ENCODE peak calls at places on chromosomes 13 and 19, in four cellular contexts. One of them, this sample, is unnamed.

GRCh38 chr19:31260171-31260933 is 88.9 kb downstream of the TSHZ3 start:
- DNase-seq in GM12878: no peak
- DNase-seq in K562: no peak
- DNase-seq in HL-60: no peak
- DNase-seq in this sample: no peak

GRCh38 chr13:112213467-112214245 is 146.7 kb downstream of the SOX1 start:
- DNase-seq in GM12878: no peak
- DNase-seq in HL-60: no peak
- DNase-seq in K562: no peak
- DNase-seq in this sample: no peak

GRCh38 chr19:8368136-8368535 is 4.2 kb downstream of the ANGPTL4 start:
- DNase-seq in GM12878: no peak
- DNase-seq in HL-60: no peak
- DNase-seq in K562: no peak
- DNase-seq in this sample: no peak

GRCh38 chr13:65889368-65889767 is 1340.8 kb downstream of the PCDH9 start:
- DNase-seq in GM12878: no peak
- DNase-seq in HL-60: no peak
- DNase-seq in K562: no peak
- DNase-seq in this sample: no peak

GRCh38 chr19:8311461-8312260 is 3.5 kb upstream of the CD320 start:
- DNase-seq in K562: no peak
- DNase-seq in GM12878: no peak
- DNase-seq in HL-60: no peak
- DNase-seq in this sample: no peak

GRCh38 chr19:1361601-1362384 is 21.9 kb upstream of the NDUFS7 start:
- DNase-seq in HL-60: no peak
- DNase-seq in GM12878: no peak
- DNase-seq in K562: no peak
- DNase-seq in this sample: no peak

GRCh38 chr13:76829572-76830327 is 56.5 kb downstream of the KCTD12 start:
- DNase-seq in HL-60: no peak
- DNase-seq in GM12878: no peak
- DNase-seq in K562: no peak
- DNase-seq in this sample: no peak

GRCh38 chr19:6668696-6669095 is 1.3 kb downstream of the TNFSF14 start:
- DNase-seq in K562: no peak
- DNase-seq in HL-60: no peak
- DNase-seq in GM12878: no peak
- DNase-seq in this sample: no peak

GRCh38 chr13:62512194-62513141 is 1096.8 kb upstream of the PCDH20 start:
- DNase-seq in GM12878: peak
- DNase-seq in HL-60: no peak
- DNase-seq in K562: peak
- DNase-seq in this sample: no peak

GRCh38 chr19:5341448-5341820 is 822 bp upstream of the PTPRS start:
- DNase-seq in HL-60: no peak
- DNase-seq in GM12878: no peak
- DNase-seq in K562: no peak
- DNase-seq in this sample: no peak

GRCh38 chr13:51258612-51259358 is 36.6 kb downstream of the FAM124A start:
- DNase-seq in K562: no peak
- DNase-seq in HL-60: no peak
- DNase-seq in GM12878: no peak
- DNase-seq in this sample: no peak

GRCh38 chr19:38917921-38918491 is 6.0 kb upstream of the CCER2 start:
- DNase-seq in GM12878: no peak
- DNase-seq in K562: no peak
- DNase-seq in HL-60: no peak
- DNase-seq in this sample: no peak

GRCh38 chr13:90800082-90800746 is 547.3 kb upstream of the MIR17HG start:
- DNase-seq in GM12878: no peak
- DNase-seq in HL-60: no peak
- DNase-seq in K562: no peak
- DNase-seq in this sample: no peak

GRCh38 chr13:68927387-68928026 is 1180.1 kb upstream of the ATXN8OS start:
- DNase-seq in HL-60: no peak
- DNase-seq in K562: peak
- DNase-seq in GM12878: no peak
- DNase-seq in this sample: no peak

GRCh38 chr13:31697290-31697689 is 42.0 kb upstream of the RXFP2 start:
- DNase-seq in K562: no peak
- DNase-seq in HL-60: no peak
- DNase-seq in GM12878: no peak
- DNase-seq in this sample: no peak

GRCh38 chr19:1107655-1108261 is 4.0 kb downstream of the GPX4 start:
- DNase-seq in K562: no peak
- DNase-seq in HL-60: no peak
- DNase-seq in GM12878: no peak
- DNase-seq in this sample: no peak

GRCh38 chr19:1040476-1041271 is 767 bp downstream of the ABCA7 start:
- DNase-seq in K562: peak
- DNase-seq in GM12878: peak
- DNase-seq in HL-60: peak
- DNase-seq in this sample: peak

GRCh38 chr19:35868823-35869326 is 501 bp downstream of the APLP1 start:
- DNase-seq in GM12878: no peak
- DNase-seq in HL-60: no peak
- DNase-seq in K562: no peak
- DNase-seq in this sample: no peak

GRCh38 chr13:114004416-114005205 is 30.7 kb upstream of the C13orf46 start:
- DNase-seq in HL-60: no peak
- DNase-seq in GM12878: no peak
- DNase-seq in K562: peak
- DNase-seq in this sample: no peak

GRCh38 chr19:54145541-54146158 is 8.1 kb downstream of the CNOT3 start:
- DNase-seq in K562: no peak
- DNase-seq in HL-60: no peak
- DNase-seq in GM12878: no peak
- DNase-seq in this sample: no peak

GRCh38 chr19:54149021-54149812 is 10.3 kb downstream of the LENG1 start:
- DNase-seq in GM12878: no peak
- DNase-seq in K562: no peak
- DNase-seq in HL-60: no peak
- DNase-seq in this sample: no peak

GRCh38 chr19:54151362-54152035 is 8.0 kb downstream of the LENG1 start:
- DNase-seq in GM12878: no peak
- DNase-seq in HL-60: no peak
- DNase-seq in K562: no peak
- DNase-seq in this sample: no peak

GRCh38 chr19:54148158-54148557 is 10.6 kb downstream of the CNOT3 start:
- DNase-seq in GM12878: no peak
- DNase-seq in HL-60: no peak
- DNase-seq in K562: no peak
- DNase-seq in this sample: no peak

DNA sequence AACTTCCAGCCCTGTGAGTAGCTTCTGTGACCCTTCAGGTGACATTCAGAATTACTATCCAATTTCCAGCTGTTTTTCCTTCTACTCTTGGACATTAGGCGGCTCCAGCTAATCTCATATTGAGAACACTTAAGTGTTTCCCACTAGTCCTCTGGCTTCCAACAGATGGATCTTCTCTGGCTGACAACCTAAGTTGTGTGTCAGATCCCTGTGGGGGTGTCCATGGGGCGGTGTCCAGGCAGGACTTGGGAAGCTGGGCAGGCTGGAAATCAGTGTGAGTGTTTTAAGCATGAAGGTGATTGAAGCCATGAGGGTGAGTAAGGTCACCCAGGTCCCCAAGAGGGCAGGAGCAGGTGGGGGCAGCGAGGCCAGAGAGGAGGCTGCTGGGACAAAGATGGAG is 10.1 kb downstream of the CNOT3 start:
- DNase-seq in GM12878: no peak
- DNase-seq in K562: no peak
- DNase-seq in HL-60: no peak
- DNase-seq in this sample: no peak
- TF ChIP-seq SPI1 in GM12878: no peak
- TF ChIP-seq SPI1 in K562: no peak
- TF ChIP-seq SPI1 in HL-60: no peak
- TF ChIP-seq SPI1 in this sample: no peak

DNA sequence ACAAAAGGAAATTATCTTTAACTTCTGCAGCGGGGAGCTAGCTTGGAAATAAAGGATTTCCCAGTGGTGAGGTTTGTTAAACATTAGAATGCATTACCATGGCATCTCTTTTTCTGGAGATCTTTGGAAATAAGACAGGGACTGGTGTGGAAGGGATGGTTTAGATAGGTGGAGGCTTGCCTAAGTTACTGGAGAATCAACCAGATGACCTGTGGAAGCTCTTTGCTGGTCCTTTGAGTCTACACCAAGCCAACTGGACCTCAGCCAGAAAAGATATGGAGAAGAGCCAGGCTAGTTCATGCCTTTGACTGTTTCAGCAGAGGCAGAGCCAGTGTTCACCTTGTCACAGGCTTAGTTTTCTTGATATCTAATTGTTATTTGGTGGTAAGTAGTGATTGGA is 134.7 kb downstream of the KCNRG start:
- DNase-seq in K562: peak
- DNase-seq in HL-60: no peak
- DNase-seq in GM12878: no peak
- DNase-seq in this sample: no peak
- TF ChIP-seq SPI1 in K562: no peak
- TF ChIP-seq SPI1 in HL-60: no peak
- TF ChIP-seq SPI1 in GM12878: no peak
- TF ChIP-seq SPI1 in this sample: no peak

GRCh38 chr19:41554902-41555301 is 21.1 kb upstream of the CEACAM21 start:
- DNase-seq in GM12878: no peak
- DNase-seq in K562: no peak
- DNase-seq in HL-60: no peak
- DNase-seq in this sample: no peak
- TF ChIP-seq SPI1 in GM12878: no peak
- TF ChIP-seq SPI1 in K562: no peak
- TF ChIP-seq SPI1 in HL-60: no peak
- TF ChIP-seq SPI1 in this sample: no peak

GRCh38 chr13:111153279-111153976 is 38.3 kb downstream of the ARHGEF7 start:
- DNase-seq in HL-60: peak
- DNase-seq in GM12878: no peak
- DNase-seq in K562: peak
- DNase-seq in this sample: peak

GRCh38 chr13:111153977-111154332 is 38.8 kb downstream of the ARHGEF7 start:
- DNase-seq in GM12878: no peak
- DNase-seq in K562: peak
- DNase-seq in HL-60: peak
- DNase-seq in this sample: no peak

GRCh38 chr13:111158136-111158805 is 43.2 kb downstream of the ARHGEF7 start:
- DNase-seq in HL-60: no peak
- DNase-seq in GM12878: no peak
- DNase-seq in K562: no peak
- DNase-seq in this sample: no peak

GRCh38 chr13:111156421-111156820 is 41.3 kb downstream of the ARHGEF7 start:
- DNase-seq in K562: no peak
- DNase-seq in GM12878: no peak
- DNase-seq in HL-60: no peak
- DNase-seq in this sample: no peak

DNA sequence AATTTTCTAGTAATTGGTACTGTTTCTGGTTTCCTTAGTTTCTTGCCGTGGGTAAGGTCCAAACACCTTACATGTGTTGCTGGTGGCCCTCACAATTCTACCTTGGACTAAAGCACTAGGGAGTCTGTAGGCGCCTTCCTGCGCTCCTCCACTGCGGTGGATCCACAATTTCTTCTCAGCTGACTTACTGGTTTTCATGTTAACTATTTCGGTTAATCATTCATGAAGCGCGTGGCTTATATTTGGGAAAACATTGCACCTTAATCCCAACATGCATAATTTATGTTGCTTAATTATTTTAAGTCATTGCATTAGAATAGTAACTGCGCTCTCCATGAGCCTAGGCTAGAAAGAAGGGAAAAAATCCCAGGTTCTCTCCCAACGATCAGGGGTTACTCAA is 37.7 kb downstream of the ARHGEF7 start:
- DNase-seq in K562: peak
- DNase-seq in GM12878: no peak
- DNase-seq in HL-60: no peak
- DNase-seq in this sample: no peak
- TF ChIP-seq SPI1 in K562: no peak
- TF ChIP-seq SPI1 in GM12878: no peak
- TF ChIP-seq SPI1 in HL-60: no peak
- TF ChIP-seq SPI1 in this sample: no peak

GRCh38 chr19:44598880-44599279 is 14.5 kb upstream of the IGSF23 start:
- DNase-seq in GM12878: no peak
- DNase-seq in HL-60: no peak
- DNase-seq in K562: no peak
- DNase-seq in this sample: no peak

GRCh38 chr19:44604241-44604640 is 9.1 kb upstream of the IGSF23 start:
- DNase-seq in GM12878: no peak
- DNase-seq in K562: no peak
- DNase-seq in HL-60: no peak
- DNase-seq in this sample: no peak

GRCh38 chr19:44600466-44600865 is 12.9 kb upstream of the IGSF23 start:
- DNase-seq in K562: no peak
- DNase-seq in HL-60: no peak
- DNase-seq in GM12878: no peak
- DNase-seq in this sample: no peak

GRCh38 chr19:44603201-44603945 is 10.0 kb upstream of the IGSF23 start:
- DNase-seq in GM12878: no peak
- DNase-seq in HL-60: no peak
- DNase-seq in K562: no peak
- DNase-seq in this sample: no peak

GRCh38 chr19:44602071-44602470 is 11.3 kb upstream of the IGSF23 start:
- DNase-seq in K562: no peak
- DNase-seq in GM12878: no peak
- DNase-seq in HL-60: no peak
- DNase-seq in this sample: no peak
- TF ChIP-seq SPI1 in K562: no peak
- TF ChIP-seq SPI1 in GM12878: no peak
- TF ChIP-seq SPI1 in HL-60: no peak
- TF ChIP-seq SPI1 in this sample: no peak

GRCh38 chr19:44969437-44969836 is 14.3 kb downstream of the CLPTM1 start:
- DNase-seq in GM12878: no peak
- DNase-seq in HL-60: no peak
- DNase-seq in K562: no peak
- DNase-seq in this sample: no peak
- TF ChIP-seq SPI1 in GM12878: no peak
- TF ChIP-seq SPI1 in HL-60: no peak
- TF ChIP-seq SPI1 in K562: no peak
- TF ChIP-seq SPI1 in this sample: no peak